ENCODE peak calls at places on chromosome 16, in ten cellular contexts. S is left ventricle myocardium inferior; V is kidney; N is frontal cortex; H is tibial artery; O is NCI-H146; F is HFFc6; X is stimulated activated CD8-positive, alpha-beta memory T cell treated with anti-CD3 and anti-CD28 coated beads, Interleukin-15, amount 100 ng/mL, for 48 hours; D is effector memory CD4-positive, alpha-beta T cell; P is NCI-H2081. J is an unnamed sample.

GRCh38 chr16:78524066-78524595 is 424.7 kb downstream of the WWOX start:
- DNase-seq in H (no peak), F (no peak), P (no peak), X (no peak), S (no peak), V (no peak), N (no peak), O (no peak), D (no peak), J (no peak)

GRCh38 chr16:12392585-12393089 is 411.1 kb downstream of the CPPED1 start:
- DNase-seq in V (no peak), D (no peak), N (no peak), P (no peak), S (no peak), O (no peak), H (no peak), X (no peak), F (peak; percentile 4), J (no peak)

GRCh38 chr16:87314990-87315420 is 2.2 kb downstream of the C16orf95 start:
- DNase-seq in H (no peak), X (no peak), D (no peak), V (no peak), S (no peak), N (no peak), F (no peak), P (no peak), O (no peak), J (no peak)

GRCh38 chr16:57364143-57364542 is 5.6 kb downstream of the CCL22 start:
- DNase-seq in X (no peak), O (no peak), P (no peak), N (no peak), F (no peak), V (no peak), H (no peak), D (no peak), S (no peak), J (no peak)

GRCh38 chr16:68737730-68738590 is 868 bp downstream of the CDH1 start:
- DNase-seq in S (no peak), O (peak; percentile 44), P (peak; percentile 17), D (no peak), V (peak; percentile 83), N (peak; percentile 53), F (no peak), H (no peak), X (no peak), J (no peak)

GRCh38 chr16:66382171-66382965 is 15.9 kb downstream of the CDH5 start:
- DNase-seq in N (no peak), D (no peak), P (no peak), H (peak; percentile 56), O (no peak), X (no peak), V (peak; percentile 66), F (peak; percentile 80), S (no peak), J (no peak)

GRCh38 chr16:166375-167116 is 768 bp downstream of the HBM start:
- DNase-seq in O (no peak), N (no peak), P (no peak), S (no peak), V (peak; percentile 48), H (no peak), F (no peak), X (no peak), D (no peak), J (no peak)

GRCh38 chr16:31110106-31111034 is 2.2 kb downstream of the BCKDK start:
- DNase-seq in X (no peak), F (no peak), N (no peak), H (no peak), S (no peak), O (no peak), D (no peak), P (no peak), V (no peak), J (no peak)

GRCh38 chr16:5058476-5058875 is 7.3 kb downstream of the C16orf89 start:
- DNase-seq in V (no peak), H (no peak), S (no peak), N (no peak), P (no peak), X (no peak), O (peak; percentile 38), F (no peak), D (no peak), J (no peak)

GRCh38 chr16:48232459-48233040 is 11.6 kb upstream of the LONP2 start:
- DNase-seq in X (no peak), D (no peak), P (no peak), F (no peak), S (no peak), V (no peak), O (no peak), H (no peak), N (no peak), J (no peak)

GRCh38 chr16:66706506-66706880 is 9.9 kb upstream of the CMTM4 start:
- DNase-seq in S (no peak), F (no peak), H (no peak), D (no peak), X (no peak), P (no peak), V (peak; percentile 79), O (no peak), N (no peak), J (no peak)

GRCh38 chr16:89506113-89506504 is 2.1 kb upstream of the SPG7 start:
- DNase-seq in D (no peak), S (peak; percentile 17), V (no peak), H (no peak), P (no peak), X (no peak), O (no peak), N (no peak), F (no peak), J (no peak)

GRCh38 chr16:81730090-81731051 is 48.7 kb upstream of the PLCG2 start:
- DNase-seq in O (peak; percentile 97), S (peak; percentile 86), N (peak; percentile 80), X (peak; percentile 38), F (peak; percentile 39), P (peak; percentile 94), V (peak; percentile 98), D (peak; percentile 65), H (peak; percentile 83), J (peak; percentile 14)

J was measured in NCI-H446 treated with DMSO at 0.1 percent for 48 hours.